ENCODE peak calls at places on chromosomes 1 and 21, in five cellular contexts. A, M, Y, F and S are unnamed samples.

GRCh38 chr1:152179566-152179965 is 20.5 kb upstream of the RPTN start:
- DNase-seq in Y (no peak), F (no peak), M (no peak), A (no peak), S (no peak)

GRCh38 chr21:32604484-32604883 is 7.7 kb downstream of the CFAP298 start:
- DNase-seq in Y (no peak), M (no peak), A (no peak), F (no peak), S (no peak)

GRCh38 chr1:243848165-243849088 is 1.6 kb downstream of the AKT3 start:
- DNase-seq in F (no peak), A (no peak), M (no peak), Y (no peak), S (no peak)

GRCh38 chr21:46354518-46354917 is 30.6 kb downstream of the PCNT start:
- DNase-seq in F (no peak), Y (no peak), M (no peak), A (no peak), S (no peak)

GRCh38 chr1:18481190-18481920 is 625 bp downstream of the KLHDC7A start:
- DNase-seq in A (peak), F (no peak), Y (no peak), M (no peak), S (no peak)

GRCh38 chr1:212607206-212607923 is 1.2 kb upstream of the ATF3 start:
- DNase-seq in A (no peak), M (no peak), Y (no peak), F (peak), S (peak)

GRCh38 chr1:41353744-41354143 is 7.5 kb upstream of the FOXO6 start:
- DNase-seq in Y (no peak), M (no peak), F (no peak), A (no peak), S (peak)

GRCh38 chr1:86971778-86972177 is 57.3 kb downstream of the HS2ST1 start:
- DNase-seq in A (no peak), F (no peak), M (no peak), Y (no peak), S (no peak)

GRCh38 chr1:50109647-50110075 is 941 bp downstream of the ELAVL4 start:
- DNase-seq in Y (no peak), M (no peak), F (no peak), A (no peak), S (peak)

GRCh38 chr1:83689900-83690868 is 308.7 kb downstream of the TTLL7 start:
- DNase-seq in F (no peak), Y (no peak), A (no peak), M (no peak), S (no peak)

GRCh38 chr1:53371121-53371666 is 43.3 kb upstream of the LRP8 start:
- DNase-seq in A (no peak), F (no peak), M (no peak), Y (no peak), S (no peak)

GRCh38 chr1:236766506-236766905 is 28.6 kb upstream of the MTR start:
- DNase-seq in Y (no peak), A (no peak), F (no peak), M (no peak), S (no peak)

GRCh38 chr1:1433804-1434130 is 1.7 kb upstream of the VWA1 start:
- DNase-seq in F (no peak), Y (peak), M (no peak), A (no peak), S (no peak)

GRCh38 chr1:23393706-23394105 is 24.1 kb upstream of the ZNF436 start:
- DNase-seq in F (no peak), A (peak), M (no peak), Y (no peak), S (no peak)

GRCh38 chr21:32329776-32330175 is 31.1 kb downstream of the MRAP start:
- DNase-seq in A (no peak), Y (no peak), M (no peak), F (no peak), S (no peak)

GRCh38 chr1:50742523-50742922 is 217.5 kb downstream of the FAF1 start:
- DNase-seq in F (no peak), Y (no peak), A (peak), M (no peak), S (no peak)

GRCh38 chr1:45230537-45230936 is 24.1 kb upstream of the ZSWIM5 start:
- DNase-seq in Y (no peak), A (no peak), M (peak), F (no peak), S (peak)

GRCh38 chr1:67390041-67390887 is 39.9 kb downstream of the SERBP1 start:
- DNase-seq in Y (no peak), M (no peak), F (no peak), A (peak), S (peak)

GRCh38 chr1:80722611-80723010 is 1078.1 kb upstream of the ADGRL2 start:
- DNase-seq in Y (no peak), M (no peak), F (no peak), A (no peak), S (no peak)

GRCh38 chr1:84406209-84406917 is 8.1 kb downstream of the DNASE2B start:
- DNase-seq in A (peak), F (no peak), M (no peak), Y (no peak), S (no peak)

GRCh38 chr1:2019571-2020309 is 595 bp downstream of the GABRD start:
- DNase-seq in Y (no peak), F (no peak), M (no peak), A (no peak), S (no peak)

GRCh38 chr1:31600641-31601040 is 16.8 kb upstream of the HCRTR1 start:
- DNase-seq in F (no peak), Y (no peak), A (no peak), M (no peak), S (no peak)

GRCh38 chr1:66532798-66533783 is 862 bp upstream of the SGIP1 start:
- DNase-seq in F (no peak), A (peak), M (no peak), Y (no peak), S (no peak)

GRCh38 chr21:42799516-42799915 is 79.8 kb downstream of the WDR4 start:
- DNase-seq in Y (no peak), M (no peak), F (no peak), A (peak), S (peak)

GRCh38 chr1:2194319-2194897 is at the start of gene FAAP20:
- DNase-seq in Y (peak), A (no peak), M (peak), F (peak), S (peak)

GRCh38 chr1:43750083-43750482 is 42.7 kb downstream of the ST3GAL3 start:
- DNase-seq in F (no peak), M (no peak), A (no peak), Y (no peak), S (no peak)

GRCh38 chr1:42765832-42766722 is 751 bp downstream of the P3H1 start:
- DNase-seq in M (peak), A (peak), F (peak), Y (peak), S (peak)

GRCh38 chr1:93080424-93080823 is 1.3 kb downstream of the MTF2 start:
- DNase-seq in Y (no peak), M (no peak), A (peak), F (no peak), S (peak)

GRCh38 chr1:33410091-33410701 is 20.7 kb downstream of the PHC2 start:
- DNase-seq in Y (no peak), M (no peak), A (no peak), F (no peak), S (no peak)

GRCh38 chr1:100109554-100110066 is 23.1 kb downstream of the SASS6 start:
- DNase-seq in A (no peak), M (no peak), F (no peak), Y (no peak), S (no peak)

GRCh38 chr1:208951908-208952307 is 631.6 kb upstream of the CAMK1G start:
- DNase-seq in F (no peak), Y (no peak), M (no peak), A (no peak), S (no peak)